ENCODE peak calls at places on chromosomes 11 and 22, in five cellular contexts. One of them, this sample, is unnamed.

GRCh38 chr11:40099391-40100169 is 1359.9 kb downstream of the LRRC4C start:
- DNase-seq in transverse colon: no peak
- DNase-seq in endothelial cell of umbilical vein: no peak
- DNase-seq in stomach: no peak
- DNase-seq in prostate gland: no peak
- DNase-seq in this sample: no peak

GRCh38 chr11:84398017-84398626 is 1112.0 kb upstream of the CCDC90B start:
- DNase-seq in transverse colon: no peak
- DNase-seq in endothelial cell of umbilical vein: no peak
- DNase-seq in stomach: no peak
- DNase-seq in prostate gland: no peak
- DNase-seq in this sample: no peak

GRCh38 chr11:66580803-66581202 is 12.1 kb downstream of the CCDC87 start:
- DNase-seq in transverse colon: no peak
- DNase-seq in endothelial cell of umbilical vein: no peak
- DNase-seq in stomach: no peak
- DNase-seq in prostate gland: no peak
- DNase-seq in this sample: no peak

GRCh38 chr11:63729326-63729725 is 39.2 kb downstream of the ZFTA start:
- DNase-seq in transverse colon: no peak
- DNase-seq in endothelial cell of umbilical vein: no peak
- DNase-seq in stomach: no peak
- DNase-seq in prostate gland: no peak
- DNase-seq in this sample: no peak

GRCh38 chr22:46047841-46048595 is 71.1 kb upstream of the WNT7B start:
- DNase-seq in transverse colon: peak
- DNase-seq in endothelial cell of umbilical vein: no peak
- DNase-seq in stomach: peak
- DNase-seq in prostate gland: no peak
- DNase-seq in this sample: no peak

GRCh38 chr11:133576351-133576750 is 44.0 kb upstream of the OPCML start:
- DNase-seq in transverse colon: no peak
- DNase-seq in endothelial cell of umbilical vein: no peak
- DNase-seq in stomach: no peak
- DNase-seq in prostate gland: no peak
- DNase-seq in this sample: no peak

GRCh38 chr11:99422581-99423434 is 402.1 kb downstream of the CNTN5 start:
- DNase-seq in transverse colon: no peak
- DNase-seq in endothelial cell of umbilical vein: no peak
- DNase-seq in stomach: no peak
- DNase-seq in prostate gland: no peak
- DNase-seq in this sample: no peak

GRCh38 chr11:14544611-14545010 is 24.4 kb upstream of the PSMA1 start:
- DNase-seq in transverse colon: no peak
- DNase-seq in endothelial cell of umbilical vein: no peak
- DNase-seq in stomach: no peak
- DNase-seq in prostate gland: no peak
- DNase-seq in this sample: no peak

GRCh38 chr11:66183581-66184048 is 84.8 kb upstream of the RAB1B start:
- DNase-seq in transverse colon: no peak
- DNase-seq in endothelial cell of umbilical vein: no peak
- DNase-seq in stomach: no peak
- DNase-seq in prostate gland: no peak
- DNase-seq in this sample: no peak

GRCh38 chr11:705646-706438 is at the start of gene EPS8L2:
- DNase-seq in transverse colon: peak
- DNase-seq in endothelial cell of umbilical vein: no peak
- DNase-seq in stomach: peak
- DNase-seq in prostate gland: peak
- DNase-seq in this sample: no peak

GRCh38 chr11:121418625-121419114 is 33.4 kb upstream of the SORL1 start:
- DNase-seq in transverse colon: peak
- DNase-seq in endothelial cell of umbilical vein: no peak
- DNase-seq in stomach: no peak
- DNase-seq in prostate gland: no peak
- DNase-seq in this sample: no peak

GRCh38 chr22:47200273-47201051 is 438.0 kb downstream of the TBC1D22A start:
- DNase-seq in transverse colon: no peak
- DNase-seq in endothelial cell of umbilical vein: no peak
- DNase-seq in stomach: peak
- DNase-seq in prostate gland: no peak
- DNase-seq in this sample: peak

GRCh38 chr22:24176630-24177029 is 4.7 kb upstream of the SUSD2 start:
- DNase-seq in transverse colon: no peak
- DNase-seq in endothelial cell of umbilical vein: no peak
- DNase-seq in stomach: no peak
- DNase-seq in prostate gland: no peak
- DNase-seq in this sample: no peak

GRCh38 chr22:29769723-29770321 is 2.7 kb downstream of the UQCR10 start:
- DNase-seq in transverse colon: no peak
- DNase-seq in endothelial cell of umbilical vein: no peak
- DNase-seq in stomach: no peak
- DNase-seq in prostate gland: no peak
- DNase-seq in this sample: no peak

GRCh38 chr11:12768731-12769673 is 94.8 kb downstream of the TEAD1 start:
- DNase-seq in transverse colon: no peak
- DNase-seq in endothelial cell of umbilical vein: no peak
- DNase-seq in stomach: no peak
- DNase-seq in prostate gland: no peak
- DNase-seq in this sample: peak

GRCh38 chr11:88295028-88295427 is 42.5 kb downstream of the CTSC start:
- DNase-seq in transverse colon: no peak
- DNase-seq in endothelial cell of umbilical vein: no peak
- DNase-seq in stomach: no peak
- DNase-seq in prostate gland: no peak
- DNase-seq in this sample: no peak

GRCh38 chr11:128904872-128905344 is 13.8 kb downstream of the KCNJ5 start:
- DNase-seq in transverse colon: peak
- DNase-seq in endothelial cell of umbilical vein: peak
- DNase-seq in stomach: no peak
- DNase-seq in prostate gland: peak
- DNase-seq in this sample: no peak

GRCh38 chr11:75347781-75348613 is 3.5 kb downstream of the ARRB1 start:
- DNase-seq in transverse colon: no peak
- DNase-seq in endothelial cell of umbilical vein: peak
- DNase-seq in stomach: no peak
- DNase-seq in prostate gland: no peak
- DNase-seq in this sample: no peak

GRCh38 chr11:123063396-123064267 is 1.7 kb upstream of the HSPA8 start:
- DNase-seq in transverse colon: peak
- DNase-seq in endothelial cell of umbilical vein: peak
- DNase-seq in stomach: peak
- DNase-seq in prostate gland: peak
- DNase-seq in this sample: no peak

GRCh38 chr22:22578702-22579424 is 19.8 kb upstream of the PRAME start:
- DNase-seq in transverse colon: no peak
- DNase-seq in endothelial cell of umbilical vein: no peak
- DNase-seq in stomach: no peak
- DNase-seq in prostate gland: no peak
- DNase-seq in this sample: no peak

GRCh38 chr11:110251837-110252236 is 44.6 kb downstream of the RDX start:
- DNase-seq in transverse colon: no peak
- DNase-seq in endothelial cell of umbilical vein: peak
- DNase-seq in stomach: peak
- DNase-seq in prostate gland: no peak
- DNase-seq in this sample: no peak

GRCh38 chr11:12840871-12841516 is 166.8 kb downstream of the TEAD1 start:
- DNase-seq in transverse colon: no peak
- DNase-seq in endothelial cell of umbilical vein: peak
- DNase-seq in stomach: no peak
- DNase-seq in prostate gland: no peak
- DNase-seq in this sample: no peak

GRCh38 chr11:64568584-64569140 is 22.4 kb upstream of the SLC22A12 start:
- DNase-seq in transverse colon: no peak
- DNase-seq in endothelial cell of umbilical vein: no peak
- DNase-seq in stomach: no peak
- DNase-seq in prostate gland: no peak
- DNase-seq in this sample: no peak

GRCh38 chr11:17798253-17798652 is 63.7 kb downstream of the KCNC1 start:
- DNase-seq in transverse colon: no peak
- DNase-seq in endothelial cell of umbilical vein: no peak
- DNase-seq in stomach: no peak
- DNase-seq in prostate gland: peak
- DNase-seq in this sample: no peak

GRCh38 chr22:27405672-27406388 is 395.7 kb downstream of the MN1 start:
- DNase-seq in transverse colon: peak
- DNase-seq in endothelial cell of umbilical vein: peak
- DNase-seq in stomach: peak
- DNase-seq in prostate gland: peak
- DNase-seq in this sample: no peak

GRCh38 chr22:45878901-45879551 is 97.9 kb downstream of the WNT7B start:
- DNase-seq in transverse colon: no peak
- DNase-seq in endothelial cell of umbilical vein: no peak
- DNase-seq in stomach: no peak
- DNase-seq in prostate gland: no peak
- DNase-seq in this sample: no peak

GRCh38 chr11:61480936-61481335 is 27.6 kb upstream of the LRRC10B start:
- DNase-seq in transverse colon: peak
- DNase-seq in endothelial cell of umbilical vein: no peak
- DNase-seq in stomach: no peak
- DNase-seq in prostate gland: no peak
- DNase-seq in this sample: no peak

GRCh38 chr11:58525037-58525614 is 17.2 kb upstream of the OR5B21 start:
- DNase-seq in transverse colon: no peak
- DNase-seq in endothelial cell of umbilical vein: no peak
- DNase-seq in stomach: no peak
- DNase-seq in prostate gland: no peak
- DNase-seq in this sample: no peak

GRCh38 chr22:27778299-27779090 is 23.1 kb downstream of the MN1 start:
- DNase-seq in transverse colon: no peak
- DNase-seq in endothelial cell of umbilical vein: no peak
- DNase-seq in stomach: no peak
- DNase-seq in prostate gland: no peak
- DNase-seq in this sample: no peak

GRCh38 chr22:44777364-44777756 is 25.0 kb downstream of the ARHGAP8 start:
- DNase-seq in transverse colon: peak
- DNase-seq in endothelial cell of umbilical vein: no peak
- DNase-seq in stomach: no peak
- DNase-seq in prostate gland: no peak
- DNase-seq in this sample: no peak

GRCh38 chr11:9953994-9954626 is 290.2 kb downstream of the SWAP70 start:
- DNase-seq in transverse colon: no peak
- DNase-seq in endothelial cell of umbilical vein: no peak
- DNase-seq in stomach: no peak
- DNase-seq in prostate gland: no peak
- DNase-seq in this sample: no peak

GRCh38 chr22:38097557-38098409 is 12.7 kb downstream of the BAIAP2L2 start:
- DNase-seq in transverse colon: no peak
- DNase-seq in endothelial cell of umbilical vein: peak
- DNase-seq in stomach: no peak
- DNase-seq in prostate gland: no peak
- DNase-seq in this sample: no peak

GRCh38 chr11:2741377-2742131 is 41.8 kb upstream of the KCNQ1OT1 start:
- DNase-seq in transverse colon: no peak
- DNase-seq in endothelial cell of umbilical vein: no peak
- DNase-seq in stomach: no peak
- DNase-seq in prostate gland: no peak
- DNase-seq in this sample: no peak
- TF ChIP-seq POLR2AphosphoS5 in transverse colon: no peak
- TF ChIP-seq POLR2AphosphoS5 in endothelial cell of umbilical vein: no peak
- TF ChIP-seq POLR2AphosphoS5 in stomach: no peak
- TF ChIP-seq POLR2AphosphoS5 in prostate gland: no peak
- TF ChIP-seq POLR2AphosphoS5 in this sample: peak

DNA sequence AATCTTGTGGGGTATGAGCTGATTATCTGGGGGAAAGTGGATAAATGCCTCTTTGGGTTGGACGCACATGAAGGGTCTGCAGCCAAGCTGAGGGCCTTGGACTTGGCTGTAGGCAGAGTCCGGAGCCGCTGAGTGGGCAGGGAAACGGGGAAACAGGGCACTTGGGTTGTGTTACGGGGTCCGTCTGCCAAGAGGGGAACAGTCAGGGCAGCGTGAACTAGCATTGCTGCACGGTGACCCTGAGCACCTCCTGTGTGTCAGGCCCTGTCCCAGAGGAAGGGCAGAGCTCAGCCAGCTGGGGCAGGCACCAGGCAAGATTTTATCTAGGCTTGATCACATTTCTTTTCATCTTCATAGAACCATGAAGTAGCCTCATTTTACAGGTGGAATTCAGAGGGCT is 11.9 kb downstream of the FAM83F start:
- DNase-seq in transverse colon: no peak
- DNase-seq in endothelial cell of umbilical vein: no peak
- DNase-seq in stomach: no peak
- DNase-seq in prostate gland: no peak
- DNase-seq in this sample: no peak
- H3K4me3 ChIP-seq in transverse colon: no peak
- H3K4me3 ChIP-seq in endothelial cell of umbilical vein: no peak
- H3K4me3 ChIP-seq in stomach: no peak
- H3K4me3 ChIP-seq in prostate gland: no peak
- H3K4me3 ChIP-seq in this sample: no peak

DNA sequence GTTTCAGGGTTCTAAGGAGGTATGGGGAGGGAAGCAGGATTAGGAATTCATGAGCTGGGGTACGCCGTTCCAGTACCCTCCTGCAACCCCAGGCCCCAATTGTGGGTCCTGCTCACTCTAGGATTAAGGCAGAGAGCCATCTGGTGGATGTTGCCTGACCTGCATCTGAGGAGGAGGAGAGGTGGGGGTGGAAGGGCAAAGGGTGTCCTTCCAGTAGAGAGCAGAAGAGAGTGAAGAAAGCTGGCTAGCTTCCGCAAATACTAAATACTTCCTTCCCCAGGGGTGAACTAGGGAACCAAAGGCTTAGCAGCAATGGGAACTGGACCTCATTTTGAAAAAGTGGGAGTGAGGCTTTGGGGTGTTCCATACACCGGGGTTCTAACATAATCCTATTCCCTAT is 10.6 kb downstream of the LRRC51 start:
- DNase-seq in transverse colon: peak
- DNase-seq in endothelial cell of umbilical vein: peak
- DNase-seq in stomach: peak
- DNase-seq in prostate gland: peak
- DNase-seq in this sample: no peak
- TF ChIP-seq POLR2AphosphoS5 in transverse colon: peak
- TF ChIP-seq POLR2AphosphoS5 in endothelial cell of umbilical vein: peak
- TF ChIP-seq POLR2AphosphoS5 in stomach: peak
- TF ChIP-seq POLR2AphosphoS5 in prostate gland: peak
- TF ChIP-seq POLR2AphosphoS5 in this sample: peak

DNA sequence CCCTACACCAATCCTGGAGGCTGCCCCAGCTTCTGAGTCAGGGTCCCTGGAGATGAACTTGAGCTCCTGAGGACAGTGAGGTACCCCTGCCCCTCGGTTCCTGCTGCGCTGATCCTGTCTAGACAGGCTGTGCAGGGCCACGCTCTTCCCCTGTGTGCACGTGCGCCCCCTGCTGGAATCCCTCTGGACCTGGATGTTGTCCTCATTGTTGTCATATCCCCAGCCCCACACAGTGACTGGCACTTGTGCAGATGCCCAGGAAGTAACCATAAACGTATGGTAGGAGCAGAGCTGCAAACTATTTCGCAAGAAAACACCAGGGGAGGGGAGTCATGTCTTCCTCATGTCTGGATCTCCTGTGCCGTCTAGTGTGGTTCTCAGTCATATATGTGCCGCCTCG is 114.7 kb downstream of the CRYBB2 start:
- DNase-seq in transverse colon: peak
- DNase-seq in endothelial cell of umbilical vein: peak
- DNase-seq in stomach: peak
- DNase-seq in prostate gland: peak
- DNase-seq in this sample: no peak
- H3K4me3 ChIP-seq in transverse colon: no peak
- H3K4me3 ChIP-seq in endothelial cell of umbilical vein: no peak
- H3K4me3 ChIP-seq in stomach: no peak
- H3K4me3 ChIP-seq in prostate gland: no peak
- H3K4me3 ChIP-seq in this sample: no peak

This sample was measured in vagina.